ENCODE peak calls at places on chromosomes 13 and 19, in seven cellular contexts. P is ascending aorta; F is globus pallidus; Z is mammary epithelial cell; I is ureter; Q is CD8-positive, alpha-beta memory T cell; T is stimulated activated naive B cell treated with anti-CD40 and anti-IgM and Interleukin-4, amounts not matched to agents 10 μg/mL and 1 μg/mL and 100 μg/mL, for 72 hours. B is an unnamed sample.

GRCh38 chr13:67829641-67830040 is 599.5 kb upstream of the PCDH9 start:
- DNase-seq in P (no peak), F (no peak), Z (no peak), I (no peak), Q (no peak), T (no peak), B (no peak)

GRCh38 chr13:35225159-35225558 is 251.3 kb downstream of the MAB21L1 start:
- DNase-seq in P (no peak), F (no peak), Z (no peak), I (no peak), Q (no peak), T (no peak), B (no peak)

GRCh38 chr13:80712026-80712425 is 371.1 kb upstream of the SPRY2 start:
- DNase-seq in P (no peak), F (no peak), Z (no peak), I (no peak), Q (no peak), T (no peak), B (no peak)

GRCh38 chr19:812819-813358 is 8.9 kb downstream of the PLPPR3 start:
- DNase-seq in P (no peak), F (no peak), Z (no peak), I (no peak), Q (no peak), T (no peak), B (no peak)

GRCh38 chr13:42876270-42876714 is 94.9 kb downstream of the FAM216B start:
- DNase-seq in P (no peak), F (no peak), Z (peak), I (no peak), Q (no peak), T (peak), B (no peak)

GRCh38 chr13:32232263-32232662 is 82.9 kb downstream of the ZAR1L start:
- DNase-seq in P (no peak), F (no peak), Z (no peak), I (no peak), Q (no peak), T (no peak), B (no peak)

GRCh38 chr19:18593367-18594095 is 4.9 kb downstream of the REX1BD start:
- DNase-seq in P (no peak), F (no peak), Z (no peak), I (no peak), Q (no peak), T (no peak), B (no peak)

GRCh38 chr13:51760592-51760991 is 43.4 kb downstream of the DHRS12 start:
- DNase-seq in P (peak), F (peak), Z (no peak), I (no peak), Q (no peak), T (no peak), B (no peak)

GRCh38 chr19:3358919-3359849 is 7.2 kb upstream of the NFIC start:
- DNase-seq in P (peak), F (peak), Z (no peak), I (no peak), Q (peak), T (peak), B (peak)

B was measured in PC-9.